ENCODE peak calls at places on chromosomes 11 and 22, in seven cellular contexts. One of them, this sample, is unnamed.

GRCh38 chr22:50671641-50672040 is 982 bp upstream of the SHANK3 start:
- DNase-seq in stimulated activated CD4-positive, alpha-beta T cell treated with anti-CD3 and anti-CD28 coated beads, Interleukin-1b, Interleukin-23, amount 100 ng/mL, for 4 hours: no peak
- DNase-seq in astrocyte of the hippocampus: no peak
- DNase-seq in NCI-H2081: no peak
- DNase-seq in CD8-positive, alpha-beta T cell: no peak
- DNase-seq in cerebellar cortex: no peak
- DNase-seq in left ventricle myocardium inferior: no peak
- DNase-seq in this sample: peak

GRCh38 chr22:20750461-20751184 is 23.3 kb upstream of the SERPIND1 start:
- DNase-seq in NCI-H2081: no peak
- DNase-seq in left ventricle myocardium inferior: peak
- DNase-seq in stimulated activated CD4-positive, alpha-beta T cell treated with anti-CD3 and anti-CD28 coated beads, Interleukin-1b, Interleukin-23, amount 100 ng/mL, for 4 hours: no peak
- DNase-seq in cerebellar cortex: peak
- DNase-seq in CD8-positive, alpha-beta T cell: no peak
- DNase-seq in astrocyte of the hippocampus: peak
- DNase-seq in this sample: peak

GRCh38 chr11:13781153-13781552 is 112.7 kb downstream of the FAR1 start:
- DNase-seq in cerebellar cortex: no peak
- DNase-seq in left ventricle myocardium inferior: no peak
- DNase-seq in astrocyte of the hippocampus: no peak
- DNase-seq in stimulated activated CD4-positive, alpha-beta T cell treated with anti-CD3 and anti-CD28 coated beads, Interleukin-1b, Interleukin-23, amount 100 ng/mL, for 4 hours: no peak
- DNase-seq in NCI-H2081: no peak
- DNase-seq in CD8-positive, alpha-beta T cell: no peak
- DNase-seq in this sample: no peak

GRCh38 chr11:66546368-66546965 is at the start of gene ACTN3:
- DNase-seq in left ventricle myocardium inferior: peak
- DNase-seq in stimulated activated CD4-positive, alpha-beta T cell treated with anti-CD3 and anti-CD28 coated beads, Interleukin-1b, Interleukin-23, amount 100 ng/mL, for 4 hours: no peak
- DNase-seq in astrocyte of the hippocampus: no peak
- DNase-seq in CD8-positive, alpha-beta T cell: no peak
- DNase-seq in NCI-H2081: no peak
- DNase-seq in cerebellar cortex: peak
- DNase-seq in this sample: peak

GRCh38 chr22:39646614-39647210 is 76.2 kb downstream of the CACNA1I start:
- DNase-seq in CD8-positive, alpha-beta T cell: no peak
- DNase-seq in cerebellar cortex: peak
- DNase-seq in left ventricle myocardium inferior: no peak
- DNase-seq in astrocyte of the hippocampus: no peak
- DNase-seq in stimulated activated CD4-positive, alpha-beta T cell treated with anti-CD3 and anti-CD28 coated beads, Interleukin-1b, Interleukin-23, amount 100 ng/mL, for 4 hours: no peak
- DNase-seq in NCI-H2081: no peak
- DNase-seq in this sample: peak

GRCh38 chr11:119742263-119742861 is 13.4 kb upstream of the NECTIN1 start:
- DNase-seq in stimulated activated CD4-positive, alpha-beta T cell treated with anti-CD3 and anti-CD28 coated beads, Interleukin-1b, Interleukin-23, amount 100 ng/mL, for 4 hours: no peak
- DNase-seq in CD8-positive, alpha-beta T cell: no peak
- DNase-seq in left ventricle myocardium inferior: no peak
- DNase-seq in astrocyte of the hippocampus: peak
- DNase-seq in NCI-H2081: no peak
- DNase-seq in cerebellar cortex: no peak
- DNase-seq in this sample: peak

GRCh38 chr22:36022162-36022561 is 6.5 kb downstream of the RBFOX2 start:
- DNase-seq in left ventricle myocardium inferior: no peak
- DNase-seq in stimulated activated CD4-positive, alpha-beta T cell treated with anti-CD3 and anti-CD28 coated beads, Interleukin-1b, Interleukin-23, amount 100 ng/mL, for 4 hours: no peak
- DNase-seq in cerebellar cortex: no peak
- DNase-seq in CD8-positive, alpha-beta T cell: no peak
- DNase-seq in astrocyte of the hippocampus: peak
- DNase-seq in NCI-H2081: no peak
- DNase-seq in this sample: no peak

GRCh38 chr11:130474637-130475400 is 26.4 kb downstream of the ADAMTS15 start:
- DNase-seq in left ventricle myocardium inferior: no peak
- DNase-seq in cerebellar cortex: no peak
- DNase-seq in stimulated activated CD4-positive, alpha-beta T cell treated with anti-CD3 and anti-CD28 coated beads, Interleukin-1b, Interleukin-23, amount 100 ng/mL, for 4 hours: no peak
- DNase-seq in astrocyte of the hippocampus: no peak
- DNase-seq in CD8-positive, alpha-beta T cell: no peak
- DNase-seq in NCI-H2081: no peak
- DNase-seq in this sample: no peak

GRCh38 chr11:113998574-113998973 is 23.7 kb downstream of the HTR3A start:
- DNase-seq in stimulated activated CD4-positive, alpha-beta T cell treated with anti-CD3 and anti-CD28 coated beads, Interleukin-1b, Interleukin-23, amount 100 ng/mL, for 4 hours: no peak
- DNase-seq in NCI-H2081: no peak
- DNase-seq in CD8-positive, alpha-beta T cell: no peak
- DNase-seq in astrocyte of the hippocampus: no peak
- DNase-seq in left ventricle myocardium inferior: no peak
- DNase-seq in cerebellar cortex: no peak
- DNase-seq in this sample: no peak

GRCh38 chr22:19872779-19873137 is 18.1 kb upstream of the GNB1L start:
- DNase-seq in astrocyte of the hippocampus: no peak
- DNase-seq in cerebellar cortex: no peak
- DNase-seq in CD8-positive, alpha-beta T cell: no peak
- DNase-seq in NCI-H2081: peak
- DNase-seq in stimulated activated CD4-positive, alpha-beta T cell treated with anti-CD3 and anti-CD28 coated beads, Interleukin-1b, Interleukin-23, amount 100 ng/mL, for 4 hours: no peak
- DNase-seq in left ventricle myocardium inferior: no peak
- DNase-seq in this sample: peak

This sample was measured in right cardiac atrium.